ENCODE peak calls at places on chromosome 6, in ten cellular contexts. One of them, this sample, is unnamed.

GRCh38 chr6:77173472-77174074 is 289.7 kb downstream of the HTR1B start:
- DNase-seq in dorsolateral prefrontal cortex: no peak
- DNase-seq in A172: no peak
- DNase-seq in AG09309: no peak
- DNase-seq in Daoy: no peak
- DNase-seq in NCI-H1105: no peak
- DNase-seq in RWPE2: no peak
- DNase-seq in left cardiac atrium: no peak
- DNase-seq in cardiac fibroblast: peak
- DNase-seq in B cell: no peak
- DNase-seq in this sample: no peak

GRCh38 chr6:96626749-96627353 is 63.9 kb downstream of the FHL5 start:
- DNase-seq in dorsolateral prefrontal cortex: no peak
- DNase-seq in A172: peak
- DNase-seq in AG09309: peak
- DNase-seq in Daoy: no peak
- DNase-seq in NCI-H1105: peak
- DNase-seq in RWPE2: no peak
- DNase-seq in left cardiac atrium: no peak
- DNase-seq in cardiac fibroblast: peak
- DNase-seq in B cell: peak
- DNase-seq in this sample: peak

GRCh38 chr6:168227840-168228239 is 91.7 kb downstream of the DACT2 start:
- DNase-seq in dorsolateral prefrontal cortex: no peak
- DNase-seq in A172: no peak
- DNase-seq in AG09309: no peak
- DNase-seq in Daoy: no peak
- DNase-seq in NCI-H1105: no peak
- DNase-seq in RWPE2: no peak
- DNase-seq in left cardiac atrium: no peak
- DNase-seq in cardiac fibroblast: no peak
- DNase-seq in B cell: no peak
- DNase-seq in this sample: no peak

GRCh38 chr6:122645256-122645655 is 35.1 kb downstream of the PKIB start:
- DNase-seq in dorsolateral prefrontal cortex: no peak
- DNase-seq in A172: no peak
- DNase-seq in AG09309: no peak
- DNase-seq in Daoy: no peak
- DNase-seq in NCI-H1105: no peak
- DNase-seq in RWPE2: no peak
- DNase-seq in left cardiac atrium: no peak
- DNase-seq in cardiac fibroblast: no peak
- DNase-seq in B cell: no peak
- DNase-seq in this sample: no peak

GRCh38 chr6:136468711-136469110 is 81.5 kb downstream of the MAP7 start:
- DNase-seq in dorsolateral prefrontal cortex: peak
- DNase-seq in A172: no peak
- DNase-seq in AG09309: no peak
- DNase-seq in Daoy: no peak
- DNase-seq in NCI-H1105: no peak
- DNase-seq in RWPE2: no peak
- DNase-seq in left cardiac atrium: no peak
- DNase-seq in cardiac fibroblast: no peak
- DNase-seq in B cell: no peak
- DNase-seq in this sample: no peak

GRCh38 chr6:3366596-3367413 is 90.0 kb downstream of the SLC22A23 start:
- DNase-seq in dorsolateral prefrontal cortex: no peak
- DNase-seq in A172: no peak
- DNase-seq in AG09309: no peak
- DNase-seq in Daoy: no peak
- DNase-seq in NCI-H1105: no peak
- DNase-seq in RWPE2: no peak
- DNase-seq in left cardiac atrium: no peak
- DNase-seq in cardiac fibroblast: no peak
- DNase-seq in B cell: no peak
- DNase-seq in this sample: no peak

GRCh38 chr6:30883743-30884520 is at the start of gene DDR1:
- DNase-seq in dorsolateral prefrontal cortex: peak
- DNase-seq in A172: peak
- DNase-seq in AG09309: no peak
- DNase-seq in Daoy: peak
- DNase-seq in NCI-H1105: peak
- DNase-seq in RWPE2: peak
- DNase-seq in left cardiac atrium: peak
- DNase-seq in cardiac fibroblast: peak
- DNase-seq in B cell: peak
- DNase-seq in this sample: peak

GRCh38 chr6:72132425-72132824 is 246.1 kb downstream of the RIMS1 start:
- DNase-seq in dorsolateral prefrontal cortex: no peak
- DNase-seq in A172: no peak
- DNase-seq in AG09309: no peak
- DNase-seq in Daoy: peak
- DNase-seq in NCI-H1105: no peak
- DNase-seq in RWPE2: no peak
- DNase-seq in left cardiac atrium: no peak
- DNase-seq in cardiac fibroblast: no peak
- DNase-seq in B cell: no peak
- DNase-seq in this sample: no peak

GRCh38 chr6:26568601-26569432 is 27.9 kb upstream of the ABT1 start:
- DNase-seq in dorsolateral prefrontal cortex: peak
- DNase-seq in A172: peak
- DNase-seq in AG09309: no peak
- DNase-seq in Daoy: peak
- DNase-seq in NCI-H1105: peak
- DNase-seq in RWPE2: no peak
- DNase-seq in left cardiac atrium: peak
- DNase-seq in cardiac fibroblast: peak
- DNase-seq in B cell: peak
- DNase-seq in this sample: peak

GRCh38 chr6:7811441-7811840 is 85.5 kb downstream of the BMP6 start:
- DNase-seq in dorsolateral prefrontal cortex: no peak
- DNase-seq in A172: no peak
- DNase-seq in AG09309: no peak
- DNase-seq in Daoy: no peak
- DNase-seq in NCI-H1105: no peak
- DNase-seq in RWPE2: no peak
- DNase-seq in left cardiac atrium: no peak
- DNase-seq in cardiac fibroblast: no peak
- DNase-seq in B cell: no peak
- DNase-seq in this sample: no peak

GRCh38 chr6:6584310-6585002 is 4.1 kb upstream of the LY86 start:
- DNase-seq in dorsolateral prefrontal cortex: no peak
- DNase-seq in A172: no peak
- DNase-seq in AG09309: no peak
- DNase-seq in Daoy: no peak
- DNase-seq in NCI-H1105: no peak
- DNase-seq in RWPE2: no peak
- DNase-seq in left cardiac atrium: no peak
- DNase-seq in cardiac fibroblast: no peak
- DNase-seq in B cell: no peak
- DNase-seq in this sample: no peak

This sample was measured in NCI-H526.